ENCODE peak calls at places on chromosome 15, in six cellular contexts. Y is heart left ventricle; Q is CD8-positive, alpha-beta T cell; Z is neural progenitor cell; F is tibial nerve; K is ovary. O is an unnamed sample. For H3K4me1, the result is how much of the 10 kb centered on the place peaks cover.

GRCh38 chr15:89444241-89444797 is 52.1 kb downstream of the RHCG start:
- DNase-seq in Y (no peak), Q (no peak), Z (peak), F (no peak), K (no peak), O (no peak)

GRCh38 chr15:43792761-43793493 is 807 bp downstream of the SERF2 start:
- DNase-seq in Y (peak), Q (no peak), Z (peak), F (no peak), K (no peak), O (no peak)

GRCh38 chr15:99963096-99963825 is 230.0 kb upstream of the LYSMD4 start:
- DNase-seq in Y (no peak), Q (no peak), Z (no peak), F (no peak), K (no peak), O (no peak)

GRCh38 chr15:40702077-40702476 is 7.1 kb downstream of the RAD51 start:
- DNase-seq in Y (no peak), Q (no peak), Z (no peak), F (no peak), K (no peak), O (no peak)

GRCh38 chr15:30985081-30985531 is 6.3 kb downstream of the MTMR10 start:
- DNase-seq in Y (peak), Q (no peak), Z (no peak), F (peak), K (no peak), O (no peak)

GRCh38 chr15:80694624-80695098 is 449 bp upstream of the ABHD17C start:
- DNase-seq in Y (peak), Q (peak), Z (peak), F (no peak), K (peak), O (no peak)

GRCh38 chr15:33048255-33048654 is 146.3 kb downstream of the FMN1 start:
- DNase-seq in Y (no peak), Q (no peak), Z (peak), F (no peak), K (no peak), O (no peak)

GRCh38 chr15:91694829-91695205 is 158.7 kb upstream of the SLCO3A1 start:
- DNase-seq in Y (peak), Q (no peak), Z (no peak), F (peak), K (peak), O (peak)

GRCh38 chr15:60760646-60761504 is 281.9 kb upstream of the ICE2 start:
- DNase-seq in Y (no peak), Q (no peak), Z (no peak), F (no peak), K (no peak), O (no peak)

GRCh38 chr15:69049976-69050375 is 35.5 kb downstream of the NOX5 start:
- DNase-seq in Y (no peak), Q (no peak), Z (no peak), F (no peak), K (no peak), O (no peak)

GRCh38 chr15:29039466-29040366 is 153.9 kb downstream of the APBA2 start:
- DNase-seq in Y (no peak), Q (no peak), Z (peak), F (no peak), K (no peak), O (no peak)

GRCh38 chr15:41894791-41895463 is 1.1 kb upstream of the SPTBN5 start:
- DNase-seq in Y (peak), Q (peak), Z (no peak), F (peak), K (peak), O (peak)

GRCh38 chr15:90478981-90479481 is 50.7 kb upstream of the CRTC3 start:
- DNase-seq in Y (no peak), Q (no peak), Z (no peak), F (no peak), K (no peak), O (no peak)

GRCh38 chr15:60718661-60719069 is 239.7 kb upstream of the ICE2 start:
- DNase-seq in Y (no peak), Q (no peak), Z (no peak), F (no peak), K (no peak), O (no peak)

GRCh38 chr15:64522226-64522823 is 61.9 kb downstream of the ZNF609 start:
- DNase-seq in Y (no peak), Q (no peak), Z (no peak), F (no peak), K (no peak), O (no peak)

GRCh38 chr15:49810651-49811175 is 189.9 kb downstream of the DTWD1 start:
- DNase-seq in Y (no peak), Q (no peak), Z (no peak), F (no peak), K (no peak), O (no peak)

GRCh38 chr15:47027322-47027946 is 689.9 kb upstream of the SEMA6D start:
- DNase-seq in Y (no peak), Q (no peak), Z (peak), F (no peak), K (no peak), O (no peak)

DNA sequence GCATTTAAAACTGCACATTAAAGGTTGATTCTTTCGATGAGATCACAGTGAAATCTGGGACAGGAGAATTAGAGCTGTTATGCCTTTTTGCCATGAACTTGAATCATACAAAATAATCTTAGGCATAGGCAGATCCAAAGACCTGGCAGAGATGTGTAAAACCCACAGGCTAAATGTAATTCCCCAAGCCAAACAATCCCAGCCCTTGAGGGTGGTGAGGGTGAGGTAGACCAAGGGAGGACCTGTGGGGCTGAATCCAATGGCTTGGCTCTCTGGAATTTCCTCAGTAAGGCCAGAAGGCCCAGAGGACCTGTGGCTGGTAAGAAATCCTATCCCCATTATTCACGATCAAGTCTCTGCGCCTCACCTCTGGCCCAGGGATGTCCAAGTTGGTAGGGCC is 80.5 kb upstream of the MEX3B start:
- DNase-seq in Y (no peak), Q (no peak), Z (no peak), F (no peak), K (no peak), O (no peak)
- H3K4me1 ChIP-seq in Y (under half), Q (under half), Z (under half), F (under half), K (under half), O (under half)

GRCh38 chr15:98899266-98900021 is 108.1 kb downstream of the PGPEP1L start:
- DNase-seq in Y (no peak), Q (no peak), Z (peak), F (no peak), K (no peak), O (no peak)
- H3K4me1 ChIP-seq in Y (under half), Q (under half), Z (under half), F (under half), K (under half), O (half or more)

GRCh38 chr15:67024998-67025368 is 40.4 kb upstream of the SMAD3 start:
- DNase-seq in Y (no peak), Q (no peak), Z (no peak), F (no peak), K (no peak), O (no peak)
- H3K4me1 ChIP-seq in Y (under half), Q (under half), Z (under half), F (under half), K (under half), O (under half)

DNA sequence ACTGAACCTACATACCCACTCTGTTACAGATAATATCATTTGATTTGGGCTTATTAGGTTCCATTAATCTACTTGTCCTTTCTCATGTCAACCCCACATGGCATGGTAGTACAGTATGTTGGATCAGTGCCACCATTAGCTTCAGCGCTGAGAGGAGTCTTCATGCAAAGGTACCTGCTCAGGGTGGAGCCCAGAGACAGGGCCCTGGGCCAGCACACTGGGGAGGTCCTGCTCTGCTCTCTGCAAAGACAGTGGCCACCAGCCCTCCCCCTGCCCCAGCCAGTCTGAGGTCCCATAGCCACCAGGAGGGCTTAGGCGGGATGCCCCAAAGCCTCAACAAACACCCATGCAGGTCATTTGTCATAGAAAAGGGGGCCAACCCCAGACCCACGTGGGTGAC is 71.0 kb downstream of the ATP10A start:
- DNase-seq in Y (peak), Q (no peak), Z (no peak), F (no peak), K (no peak), O (no peak)
- H3K4me1 ChIP-seq in Y (under half), Q (under half), Z (under half), F (under half), K (under half), O (under half)

GRCh38 chr15:75675579-75676404 is 28.1 kb downstream of the SNX33 start:
- DNase-seq in Y (no peak), Q (no peak), Z (no peak), F (no peak), K (peak), O (no peak)
- H3K4me1 ChIP-seq in Y (under half), Q (under half), Z (under half), F (under half), K (under half), O (under half)